ENCODE peak calls at places on chromosomes 4 and X, in seven cellular contexts. U is ovary, Q is HepG2, R is esophagus muscularis mucosa, T is suprapubic skin, P is stomach, B is heart left ventricle. K is an unnamed sample.

GRCh38 chr4:145819246-145820181 is 119.1 kb downstream of the ZNF827 start:
- DNase-seq in B (no peak), P (no peak), T (no peak), Q (no peak), U (no peak), R (no peak), K (no peak)

GRCh38 chr4:1008840-1009646 is 2.4 kb upstream of the FGFRL1 start:
- DNase-seq in R (no peak), T (no peak), B (no peak), Q (no peak), U (peak), P (peak), K (peak)

GRCh38 chr4:169428376-169428775 is 157.6 kb upstream of the SH3RF1 start:
- DNase-seq in R (no peak), P (no peak), U (no peak), Q (no peak), T (no peak), B (no peak), K (no peak)

GRCh38 chr4:150573534-150573933 is 8.4 kb upstream of the MAB21L2 start:
- DNase-seq in Q (no peak), R (no peak), T (no peak), B (no peak), U (no peak), P (no peak), K (no peak)

GRCh38 chrX:1734806-1735205 is 119.9 kb downstream of the ASMT start:
- DNase-seq in B (no peak), U (no peak), Q (no peak), T (no peak), R (no peak), P (no peak), K (no peak)

GRCh38 chr4:173317003-173317402 is 17.2 kb downstream of the HMGB2 start:
- DNase-seq in Q (peak), U (no peak), B (no peak), T (no peak), P (no peak), R (no peak), K (no peak)

GRCh38 chr4:169272265-169272886 is 1.6 kb upstream of the SH3RF1 start:
- DNase-seq in P (no peak), R (no peak), U (no peak), T (no peak), B (no peak), Q (no peak), K (no peak)

GRCh38 chr4:139297001-139297410 is 4.3 kb upstream of the NAA15 start:
- DNase-seq in R (no peak), U (no peak), P (no peak), T (no peak), Q (peak), B (no peak), K (no peak)

GRCh38 chr4:41157009-41157408 is 57.3 kb downstream of the APBB2 start:
- DNase-seq in T (no peak), Q (no peak), P (no peak), U (no peak), R (no peak), B (no peak), K (no peak)

GRCh38 chr4:11949355-11949754 is 520.7 kb upstream of the HS3ST1 start:
- DNase-seq in B (no peak), U (no peak), R (no peak), T (no peak), P (no peak), Q (no peak), K (no peak)

GRCh38 chr4:108685036-108685686 is 34.8 kb downstream of the OSTC start:
- DNase-seq in R (no peak), P (no peak), B (no peak), Q (no peak), T (no peak), U (no peak), K (no peak)

GRCh38 chr4:55636622-55636999 is 513 bp upstream of the NMU start:
- DNase-seq in Q (no peak), B (no peak), P (no peak), U (no peak), T (no peak), R (no peak), K (no peak)

GRCh38 chrX:102712967-102713677 is 874 bp downstream of the GPRASP2 start:
- DNase-seq in Q (no peak), P (peak), B (peak), U (peak), R (no peak), T (no peak), K (no peak)

GRCh38 chr4:6909970-6910339 is 329 bp downstream of the TBC1D14 start:
- DNase-seq in Q (no peak), B (no peak), T (no peak), U (peak), R (no peak), P (no peak), K (peak)

GRCh38 chrX:52140020-52140419 is 44.7 kb upstream of the MAGED4 start:
- DNase-seq in T (no peak), Q (no peak), B (no peak), U (no peak), R (no peak), P (no peak), K (no peak)

GRCh38 chrX:43557792-43558191 is 98.3 kb upstream of the MAOA start:
- DNase-seq in T (no peak), U (peak), Q (peak), P (peak), R (no peak), B (peak), K (no peak)

GRCh38 chr4:53044651-53044960 is 182.5 kb downstream of the RASL11B start:
- DNase-seq in U (no peak), B (no peak), P (no peak), T (no peak), Q (no peak), R (no peak), K (no peak)

GRCh38 chrX:139930923-139931645 is 1.8 kb downstream of the ATP11C start:
- DNase-seq in Q (peak), B (no peak), T (no peak), P (no peak), U (peak), R (no peak), K (peak)

GRCh38 chr4:70931359-70931758 is 29.2 kb downstream of the MOB1B start:
- DNase-seq in U (no peak), B (no peak), R (no peak), T (no peak), P (no peak), Q (no peak), K (no peak)

GRCh38 chr4:2630556-2631273 is 94.3 kb downstream of the FAM193A start:
- DNase-seq in B (no peak), R (no peak), P (no peak), Q (no peak), T (peak), U (no peak), K (no peak)

GRCh38 chr4:145583656-145584055 is 35.5 kb upstream of the MMAA start:
- DNase-seq in P (no peak), Q (no peak), B (no peak), T (no peak), R (no peak), U (no peak), K (no peak)

GRCh38 chrX:119809185-119809666 is 17.8 kb upstream of the RPL39 start:
- DNase-seq in Q (no peak), T (no peak), B (no peak), U (no peak), P (no peak), R (no peak), K (no peak)

GRCh38 chrX:1529328-1529727 is 7.7 kb downstream of the P2RY8 start:
- DNase-seq in P (no peak), Q (no peak), U (no peak), R (no peak), B (no peak), T (no peak), K (no peak)

GRCh38 chrX:118364261-118364660 is 18.4 kb downstream of the WDR44 start:
- DNase-seq in B (no peak), T (no peak), Q (no peak), R (no peak), U (no peak), P (no peak), K (no peak)

GRCh38 chrX:72029473-72030411 is 102.0 kb downstream of the RTL5 start:
- DNase-seq in B (no peak), U (no peak), P (no peak), T (no peak), R (no peak), Q (peak), K (no peak)

GRCh38 chr4:136687118-136687517 is 845.2 kb downstream of the PCDH18 start:
- DNase-seq in Q (peak), B (no peak), T (no peak), P (no peak), R (no peak), U (no peak), K (peak)

GRCh38 chr4:6855692-6856297 is 53.8 kb upstream of the TBC1D14 start:
- DNase-seq in R (no peak), U (no peak), B (no peak), P (no peak), T (no peak), Q (peak), K (no peak)

GRCh38 chr4:99950913-99951254 is 809 bp upstream of the H2AZ1 start:
- DNase-seq in Q (no peak), U (no peak), B (no peak), R (no peak), P (no peak), T (no peak), K (no peak)

GRCh38 chr4:99947608-99948007 is 1.2 kb upstream of the DNAJB14 start:
- DNase-seq in T (no peak), R (no peak), B (no peak), Q (no peak), P (no peak), U (no peak), K (no peak)

GRCh38 chr4:99947190-99947578 is 766 bp upstream of the DNAJB14 start:
- DNase-seq in U (no peak), T (no peak), B (no peak), Q (no peak), R (no peak), P (no peak), K (no peak)

GRCh38 chr4:99949999-99950912 is at the start of gene H2AZ1:
- DNase-seq in P (peak), R (peak), Q (peak), T (peak), B (peak), U (peak), K (peak)

DNA sequence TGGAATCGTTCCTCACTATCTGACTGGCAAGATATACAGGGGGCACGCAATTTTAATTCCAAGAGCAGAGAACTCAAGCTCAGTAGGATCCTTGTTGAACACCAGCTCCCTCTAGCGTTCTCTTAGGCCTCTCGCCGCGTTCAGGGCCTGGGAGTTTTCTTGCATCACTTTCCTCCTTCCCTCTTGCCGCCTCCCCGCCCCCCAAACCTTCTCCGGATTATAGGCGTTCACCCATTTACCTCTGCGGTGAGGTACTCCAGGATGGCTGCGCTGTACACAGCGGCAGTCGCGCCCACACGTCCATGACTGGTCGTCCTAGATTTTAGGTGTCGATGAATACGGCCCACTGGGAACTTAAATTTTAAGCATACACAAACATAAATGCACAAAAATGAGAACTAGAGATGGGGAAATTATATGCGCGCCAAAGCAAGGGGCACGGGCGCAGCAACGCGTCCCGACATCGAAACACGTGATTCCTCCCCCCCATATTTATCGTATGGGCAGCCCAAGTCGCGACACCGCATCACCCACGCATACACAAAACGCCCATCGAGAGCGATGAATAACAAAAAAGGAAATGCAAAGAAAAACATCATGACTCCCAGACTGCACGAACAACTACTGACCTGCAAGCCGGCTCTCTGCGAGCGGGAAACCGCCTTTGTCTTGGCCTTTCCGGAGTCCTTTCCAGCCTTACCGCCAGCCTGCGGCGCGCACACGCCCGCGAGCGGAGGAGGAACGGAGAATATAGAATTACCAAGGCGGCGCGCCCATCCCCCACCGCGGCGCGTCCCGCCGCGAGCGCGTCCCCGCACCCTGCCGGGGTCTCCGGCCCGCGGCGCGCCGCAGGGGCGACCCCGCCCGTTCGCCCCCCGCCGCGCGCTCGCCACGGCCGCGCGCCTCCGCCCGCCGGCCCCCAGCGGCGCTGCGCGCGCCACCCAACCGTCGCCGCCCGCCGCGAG is 759 bp downstream of the H2AZ1 start:
- DNase-seq in R (peak), T (peak), P (peak), U (peak), Q (peak), B (peak), K (peak)
- TF ChIP-seq CTCF in R (peak), T (peak), P (no peak), U (peak), Q (peak), B (peak), K (peak)

DNA sequence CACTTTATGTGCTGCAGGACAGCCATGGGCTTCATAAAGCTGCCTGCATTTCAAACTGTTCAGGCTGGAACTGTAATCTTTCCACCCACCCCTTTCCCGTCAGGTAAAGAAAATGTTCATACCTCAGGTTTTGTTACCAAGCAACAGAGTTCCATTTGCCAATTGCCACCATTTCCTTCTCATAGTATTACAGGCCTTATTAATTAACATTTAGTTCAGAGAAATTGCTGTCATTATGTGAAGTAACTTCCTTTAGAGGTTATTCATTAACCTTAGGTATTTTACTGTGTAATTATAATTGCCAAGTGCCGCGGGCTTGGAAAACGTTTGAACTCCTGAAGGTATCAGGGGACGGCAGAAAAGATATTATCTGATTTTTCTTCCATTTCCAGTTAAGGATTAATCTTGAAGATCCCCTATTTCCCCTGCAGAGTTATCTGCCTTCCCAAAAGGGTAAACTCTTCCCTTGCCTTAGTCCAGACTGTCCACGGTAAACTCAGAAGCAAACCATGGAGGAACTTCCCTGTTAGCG is 149.6 kb downstream of the SPRY1 start:
- DNase-seq in T (no peak), B (no peak), P (peak), U (no peak), Q (peak), R (no peak), K (no peak)
- TF ChIP-seq POLR2A in T (no peak), B (no peak), P (no peak), U (no peak), Q (no peak), R (no peak), K (no peak)

GRCh38 chrX:110420771-110421498 is 62.3 kb downstream of the RTL9 start:
- DNase-seq in P (no peak), U (no peak), Q (no peak), T (no peak), B (no peak), R (no peak), K (no peak)
- TF ChIP-seq CTCF in P (no peak), U (no peak), Q (no peak), T (no peak), B (no peak), R (no peak), K (no peak)

GRCh38 chrX:130120746-130121504 is 10.6 kb upstream of the ELF4 start:
- DNase-seq in R (no peak), P (peak), B (peak), T (peak), Q (peak), U (peak), K (peak)
- TF ChIP-seq POLR2A in R (no peak), P (no peak), B (no peak), T (no peak), Q (no peak), U (no peak), K (no peak)

GRCh38 chr4:156294577-156294976 is 340.9 kb upstream of the CTSO start:
- DNase-seq in P (no peak), R (no peak), Q (peak), T (no peak), B (peak), U (no peak), K (no peak)
- TF ChIP-seq CTCF in P (no peak), R (peak), Q (peak), T (no peak), B (peak), U (no peak), K (no peak)

DNA sequence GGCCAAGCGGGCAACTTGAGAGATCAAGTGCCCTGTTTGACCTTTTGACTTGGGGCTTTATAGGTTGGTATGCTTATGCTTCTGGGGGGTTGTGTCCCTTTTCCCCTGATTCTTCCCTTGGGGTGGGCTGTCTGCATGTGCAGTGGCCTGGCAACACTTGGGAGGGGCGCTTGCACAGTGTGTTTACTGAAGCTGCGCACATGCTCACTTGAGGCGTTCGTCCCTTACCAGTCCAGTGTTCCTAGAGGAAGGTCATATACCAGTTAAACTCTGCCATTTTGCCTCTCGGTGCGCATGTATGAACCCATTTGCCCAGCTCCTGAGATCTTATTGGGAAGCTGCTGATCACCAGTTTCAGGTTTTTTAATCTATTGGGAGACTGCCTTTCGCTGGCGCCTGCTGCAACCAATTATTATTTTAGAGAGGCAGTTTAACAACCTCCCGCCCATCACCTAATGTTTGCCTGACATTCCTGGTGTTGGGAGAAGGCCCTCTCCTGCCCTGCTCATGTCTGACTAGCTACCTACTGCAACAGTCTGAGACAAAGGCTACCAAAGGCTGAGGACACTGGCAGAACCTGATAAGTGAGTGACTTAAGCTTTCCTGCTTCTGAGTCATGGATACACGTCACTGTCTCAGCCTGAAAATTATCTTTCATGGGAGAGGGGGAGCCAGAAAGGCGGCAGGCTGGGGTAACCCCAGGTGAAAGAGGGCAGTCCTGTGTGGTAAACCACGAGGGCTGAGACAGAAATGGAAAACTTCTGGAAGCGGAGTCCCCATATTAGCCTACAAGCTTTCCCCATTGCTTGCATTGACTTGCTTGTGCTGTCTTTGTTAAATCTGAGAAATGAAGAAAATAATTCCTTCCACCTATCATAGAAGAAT is 97.6 kb downstream of the CPE start:
- DNase-seq in P (no peak), T (no peak), B (no peak), R (no peak), Q (no peak), U (no peak), K (no peak)
- TF ChIP-seq POLR2A in P (no peak), T (no peak), B (no peak), R (no peak), Q (no peak), U (no peak), K (no peak)

GRCh38 chrX:30270639-30271038 is 23.7 kb downstream of the MAGEB1 start:
- DNase-seq in Q (no peak), R (no peak), T (no peak), B (no peak), U (no peak), P (no peak), K (no peak)

GRCh38 chrX:30280428-30280827 is 28.8 kb downstream of the NR0B1 start:
- DNase-seq in T (no peak), U (no peak), P (no peak), Q (no peak), R (no peak), B (no peak), K (no peak)

GRCh38 chrX:30278365-30278764 is 30.8 kb downstream of the NR0B1 start:
- DNase-seq in R (no peak), Q (no peak), T (no peak), B (no peak), U (no peak), P (no peak), K (no peak)

GRCh38 chrX:30275498-30275897 is 28.6 kb downstream of the MAGEB1 start:
- DNase-seq in R (no peak), Q (no peak), U (no peak), P (no peak), T (no peak), B (no peak), K (no peak)
- TF ChIP-seq CTCF in R (peak), Q (peak), U (no peak), P (no peak), T (no peak), B (no peak), K (no peak)

GRCh38 chr4:152820073-152820472 is 40.3 kb downstream of the ARFIP1 start:
- DNase-seq in T (no peak), U (no peak), P (no peak), Q (no peak), B (no peak), R (no peak), K (no peak)
- TF ChIP-seq POLR2A in T (no peak), U (no peak), P (no peak), Q (no peak), B (no peak), R (no peak), K (no peak)

K was measured in spleen.